ENCODE peak calls at places on chromosomes 5 and 9, in eight cellular contexts. One of them, this sample, is unnamed.

GRCh38 chr9:101369286-101369685 is 15.5 kb downstream of the BAAT start:
- DNase-seq in choroid plexus epithelial cell: peak; percentile 49
- DNase-seq in CD4-positive, alpha-beta T cell: no peak
- DNase-seq in hepatocyte: no peak
- DNase-seq in sigmoid colon: no peak
- DNase-seq in endothelial cell: no peak
- DNase-seq in psoas muscle: no peak
- DNase-seq in WERI-Rb-1: no peak
- DNase-seq in this sample: no peak

GRCh38 chr5:1204693-1205242 is 3.4 kb downstream of the SLC6A19 start:
- DNase-seq in sigmoid colon: no peak
- DNase-seq in hepatocyte: peak; percentile 88
- DNase-seq in endothelial cell: peak; percentile 38
- DNase-seq in psoas muscle: peak; percentile 5
- DNase-seq in choroid plexus epithelial cell: peak; percentile 51
- DNase-seq in CD4-positive, alpha-beta T cell: no peak
- DNase-seq in WERI-Rb-1: peak; percentile 79
- DNase-seq in this sample: peak; percentile 66

GRCh38 chr9:126393876-126394275 is 67.2 kb downstream of the MVB12B start:
- DNase-seq in hepatocyte: no peak
- DNase-seq in endothelial cell: no peak
- DNase-seq in CD4-positive, alpha-beta T cell: no peak
- DNase-seq in sigmoid colon: no peak
- DNase-seq in WERI-Rb-1: no peak
- DNase-seq in psoas muscle: no peak
- DNase-seq in choroid plexus epithelial cell: peak; percentile 57
- DNase-seq in this sample: no peak

GRCh38 chr9:113649054-113649453 is 185.5 kb downstream of the RGS3 start:
- DNase-seq in psoas muscle: peak; percentile 35
- DNase-seq in WERI-Rb-1: no peak
- DNase-seq in endothelial cell: no peak
- DNase-seq in CD4-positive, alpha-beta T cell: no peak
- DNase-seq in hepatocyte: peak; percentile 75
- DNase-seq in choroid plexus epithelial cell: no peak
- DNase-seq in sigmoid colon: peak; percentile 94
- DNase-seq in this sample: peak; percentile 87

GRCh38 chr5:178123987-178124925 is 6.6 kb upstream of the RMND5B start:
- DNase-seq in hepatocyte: peak; percentile 40
- DNase-seq in CD4-positive, alpha-beta T cell: no peak
- DNase-seq in WERI-Rb-1: no peak
- DNase-seq in endothelial cell: no peak
- DNase-seq in psoas muscle: no peak
- DNase-seq in sigmoid colon: no peak
- DNase-seq in choroid plexus epithelial cell: no peak
- DNase-seq in this sample: no peak

GRCh38 chr5:133356386-133357331 is 255.7 kb downstream of the FSTL4 start:
- DNase-seq in sigmoid colon: no peak
- DNase-seq in WERI-Rb-1: no peak
- DNase-seq in hepatocyte: no peak
- DNase-seq in choroid plexus epithelial cell: no peak
- DNase-seq in CD4-positive, alpha-beta T cell: no peak
- DNase-seq in endothelial cell: no peak
- DNase-seq in psoas muscle: no peak
- DNase-seq in this sample: no peak

GRCh38 chr9:29439961-29440360 is 1866.7 kb upstream of the C9orf72 start:
- DNase-seq in sigmoid colon: no peak
- DNase-seq in psoas muscle: no peak
- DNase-seq in endothelial cell: no peak
- DNase-seq in choroid plexus epithelial cell: peak; percentile 28
- DNase-seq in CD4-positive, alpha-beta T cell: no peak
- DNase-seq in WERI-Rb-1: no peak
- DNase-seq in hepatocyte: peak; percentile 16
- DNase-seq in this sample: no peak

GRCh38 chr9:71758785-71759184 is 9.5 kb downstream of the CEMIP2 start:
- DNase-seq in choroid plexus epithelial cell: peak; percentile 63
- DNase-seq in CD4-positive, alpha-beta T cell: no peak
- DNase-seq in WERI-Rb-1: no peak
- DNase-seq in psoas muscle: no peak
- DNase-seq in hepatocyte: peak; percentile 77
- DNase-seq in sigmoid colon: no peak
- DNase-seq in endothelial cell: no peak
- DNase-seq in this sample: no peak

GRCh38 chr5:40030661-40031060 is 605.9 kb upstream of the DAB2 start:
- DNase-seq in psoas muscle: no peak
- DNase-seq in choroid plexus epithelial cell: peak; percentile 46
- DNase-seq in endothelial cell: no peak
- DNase-seq in CD4-positive, alpha-beta T cell: no peak
- DNase-seq in sigmoid colon: no peak
- DNase-seq in WERI-Rb-1: no peak
- DNase-seq in hepatocyte: no peak
- DNase-seq in this sample: no peak

GRCh38 chr9:92397853-92398252 is 6.5 kb downstream of the OGN start:
- DNase-seq in sigmoid colon: no peak
- DNase-seq in CD4-positive, alpha-beta T cell: no peak
- DNase-seq in WERI-Rb-1: no peak
- DNase-seq in choroid plexus epithelial cell: no peak
- DNase-seq in psoas muscle: no peak
- DNase-seq in endothelial cell: no peak
- DNase-seq in hepatocyte: no peak
- DNase-seq in this sample: no peak

GRCh38 chr9:79432485-79432884 is 139.3 kb upstream of the TLE4 start:
- DNase-seq in endothelial cell: no peak
- DNase-seq in WERI-Rb-1: no peak
- DNase-seq in hepatocyte: no peak
- DNase-seq in CD4-positive, alpha-beta T cell: no peak
- DNase-seq in sigmoid colon: no peak
- DNase-seq in choroid plexus epithelial cell: no peak
- DNase-seq in psoas muscle: no peak
- DNase-seq in this sample: no peak
- TF ChIP-seq CTCF in endothelial cell: peak; percentile 48
- TF ChIP-seq CTCF in WERI-Rb-1: no peak
- TF ChIP-seq CTCF in hepatocyte: no peak
- TF ChIP-seq CTCF in CD4-positive, alpha-beta T cell: no peak
- TF ChIP-seq CTCF in sigmoid colon: no peak
- TF ChIP-seq CTCF in choroid plexus epithelial cell: no peak
- TF ChIP-seq CTCF in psoas muscle: no peak
- TF ChIP-seq CTCF in this sample: peak; percentile 16

DNA sequence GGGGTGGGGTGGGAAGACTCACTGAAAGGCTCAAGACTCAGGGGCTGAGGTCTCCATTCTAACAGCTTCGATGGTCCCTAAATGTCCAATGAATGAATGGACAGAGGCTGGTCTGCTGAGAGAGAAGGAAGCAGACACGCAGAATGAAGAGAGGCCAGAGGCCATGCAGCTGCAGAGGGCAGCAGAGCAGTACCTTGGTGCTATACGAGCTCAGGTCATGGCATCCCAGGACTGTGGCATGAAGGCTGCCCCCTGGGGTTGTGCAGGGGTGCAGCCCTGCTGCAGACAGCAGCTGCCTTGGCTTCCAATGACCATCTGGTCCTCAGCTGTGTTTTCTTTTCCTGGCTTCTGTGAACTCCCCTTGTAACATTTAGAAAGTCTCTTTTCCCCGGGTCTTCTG is 15.2 kb upstream of the CORO2A start:
- DNase-seq in hepatocyte: no peak
- DNase-seq in endothelial cell: no peak
- DNase-seq in choroid plexus epithelial cell: peak; percentile 50
- DNase-seq in psoas muscle: no peak
- DNase-seq in sigmoid colon: no peak
- DNase-seq in CD4-positive, alpha-beta T cell: no peak
- DNase-seq in WERI-Rb-1: no peak
- DNase-seq in this sample: no peak
- TF ChIP-seq CTCF in hepatocyte: peak; percentile 4
- TF ChIP-seq CTCF in endothelial cell: no peak
- TF ChIP-seq CTCF in choroid plexus epithelial cell: peak; percentile 18
- TF ChIP-seq CTCF in psoas muscle: no peak
- TF ChIP-seq CTCF in sigmoid colon: no peak
- TF ChIP-seq CTCF in CD4-positive, alpha-beta T cell: no peak
- TF ChIP-seq CTCF in WERI-Rb-1: peak; percentile 61
- TF ChIP-seq CTCF in this sample: peak; percentile 47

DNA sequence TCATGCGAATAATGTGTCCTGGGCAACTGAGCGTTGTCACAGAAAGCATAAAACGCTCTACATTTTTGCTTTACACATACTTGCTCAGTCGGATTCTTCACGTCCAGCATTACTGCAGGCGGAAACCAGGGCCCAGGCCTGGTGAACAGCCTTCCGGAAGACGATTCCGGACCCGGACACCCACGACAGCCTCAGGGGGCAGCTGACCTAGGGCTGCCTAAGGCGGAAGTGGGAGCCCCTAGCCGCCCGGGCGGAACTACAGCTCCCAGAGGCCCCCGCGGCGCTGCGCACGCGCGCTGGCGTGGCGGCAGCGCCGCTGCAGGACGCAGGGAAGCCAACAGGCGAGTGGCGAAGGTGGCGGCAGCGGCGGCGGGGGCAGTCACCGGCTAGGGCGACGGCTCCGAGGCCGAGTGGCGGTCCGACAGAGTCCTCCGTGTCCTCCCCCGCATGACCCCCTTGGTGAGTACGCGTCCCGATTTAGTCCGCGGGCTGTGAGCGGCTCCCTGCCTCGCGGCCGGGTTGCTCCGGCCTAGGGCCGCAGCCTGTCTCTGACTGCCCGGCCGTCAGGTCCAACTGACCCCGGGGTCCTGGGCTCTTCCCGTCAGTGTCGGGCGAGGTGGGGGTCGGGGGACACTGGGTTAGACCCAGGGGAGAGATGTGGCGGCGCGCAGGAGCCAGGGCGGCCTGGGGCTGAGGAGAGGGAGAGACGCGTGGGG is at the start of gene GAPVD1:
- DNase-seq in WERI-Rb-1: peak; percentile 96
- DNase-seq in psoas muscle: peak; percentile 91
- DNase-seq in choroid plexus epithelial cell: peak; percentile 79
- DNase-seq in CD4-positive, alpha-beta T cell: peak; percentile 84
- DNase-seq in hepatocyte: peak; percentile 96
- DNase-seq in sigmoid colon: peak; percentile 93
- DNase-seq in endothelial cell: peak; percentile 94
- DNase-seq in this sample: peak; percentile 94
- TF ChIP-seq CTCF in WERI-Rb-1: peak; percentile 60
- TF ChIP-seq CTCF in psoas muscle: peak; percentile 44
- TF ChIP-seq CTCF in choroid plexus epithelial cell: peak; percentile 13
- TF ChIP-seq CTCF in CD4-positive, alpha-beta T cell: no peak
- TF ChIP-seq CTCF in hepatocyte: peak; percentile 20
- TF ChIP-seq CTCF in sigmoid colon: peak; percentile 50
- TF ChIP-seq CTCF in endothelial cell: no peak
- TF ChIP-seq CTCF in this sample: peak; percentile 72

GRCh38 chr5:53874409-53874808 is 314.0 kb downstream of the NDUFS4 start:
- DNase-seq in WERI-Rb-1: peak; percentile 26
- DNase-seq in endothelial cell: no peak
- DNase-seq in CD4-positive, alpha-beta T cell: no peak
- DNase-seq in hepatocyte: peak; percentile 13
- DNase-seq in psoas muscle: no peak
- DNase-seq in sigmoid colon: no peak
- DNase-seq in choroid plexus epithelial cell: peak; percentile 65
- DNase-seq in this sample: no peak

GRCh38 chr5:53871772-53872171 is 311.3 kb downstream of the NDUFS4 start:
- DNase-seq in WERI-Rb-1: no peak
- DNase-seq in endothelial cell: no peak
- DNase-seq in sigmoid colon: no peak
- DNase-seq in choroid plexus epithelial cell: no peak
- DNase-seq in hepatocyte: no peak
- DNase-seq in CD4-positive, alpha-beta T cell: no peak
- DNase-seq in psoas muscle: no peak
- DNase-seq in this sample: no peak

GRCh38 chr5:53871050-53871449 is 310.6 kb downstream of the NDUFS4 start:
- DNase-seq in endothelial cell: no peak
- DNase-seq in CD4-positive, alpha-beta T cell: no peak
- DNase-seq in choroid plexus epithelial cell: peak; percentile 33
- DNase-seq in psoas muscle: no peak
- DNase-seq in WERI-Rb-1: no peak
- DNase-seq in sigmoid colon: no peak
- DNase-seq in hepatocyte: no peak
- DNase-seq in this sample: no peak
- TF ChIP-seq CTCF in endothelial cell: no peak
- TF ChIP-seq CTCF in CD4-positive, alpha-beta T cell: no peak
- TF ChIP-seq CTCF in choroid plexus epithelial cell: peak; percentile 45
- TF ChIP-seq CTCF in psoas muscle: no peak
- TF ChIP-seq CTCF in WERI-Rb-1: no peak
- TF ChIP-seq CTCF in sigmoid colon: no peak
- TF ChIP-seq CTCF in hepatocyte: peak; percentile 19
- TF ChIP-seq CTCF in this sample: peak; percentile 44

GRCh38 chr5:56814361-56814962 is 887 bp upstream of the MAP3K1 start:
- DNase-seq in CD4-positive, alpha-beta T cell: peak; percentile 12
- DNase-seq in endothelial cell: peak; percentile 27
- DNase-seq in WERI-Rb-1: peak; percentile 21
- DNase-seq in sigmoid colon: no peak
- DNase-seq in psoas muscle: peak; percentile 21
- DNase-seq in choroid plexus epithelial cell: no peak
- DNase-seq in hepatocyte: peak; percentile 28
- DNase-seq in this sample: no peak

GRCh38 chr5:56816546-56817081 is 1.3 kb downstream of the MAP3K1 start:
- DNase-seq in psoas muscle: peak; percentile 57
- DNase-seq in hepatocyte: peak; percentile 66
- DNase-seq in endothelial cell: peak; percentile 66
- DNase-seq in WERI-Rb-1: peak; percentile 35
- DNase-seq in choroid plexus epithelial cell: peak; percentile 58
- DNase-seq in sigmoid colon: peak; percentile 76
- DNase-seq in CD4-positive, alpha-beta T cell: peak; percentile 47
- DNase-seq in this sample: peak; percentile 93

GRCh38 chr5:56814963-56815656 is at the start of gene MAP3K1:
- DNase-seq in choroid plexus epithelial cell: peak; percentile 65
- DNase-seq in hepatocyte: peak; percentile 94
- DNase-seq in CD4-positive, alpha-beta T cell: peak; percentile 78
- DNase-seq in psoas muscle: peak; percentile 80
- DNase-seq in sigmoid colon: peak; percentile 81
- DNase-seq in endothelial cell: peak; percentile 89
- DNase-seq in WERI-Rb-1: peak; percentile 90
- DNase-seq in this sample: no peak

GRCh38 chr5:56817306-56817986 is 2.1 kb downstream of the MAP3K1 start:
- DNase-seq in choroid plexus epithelial cell: no peak
- DNase-seq in endothelial cell: no peak
- DNase-seq in WERI-Rb-1: no peak
- DNase-seq in sigmoid colon: no peak
- DNase-seq in psoas muscle: no peak
- DNase-seq in hepatocyte: no peak
- DNase-seq in CD4-positive, alpha-beta T cell: no peak
- DNase-seq in this sample: no peak

DNA sequence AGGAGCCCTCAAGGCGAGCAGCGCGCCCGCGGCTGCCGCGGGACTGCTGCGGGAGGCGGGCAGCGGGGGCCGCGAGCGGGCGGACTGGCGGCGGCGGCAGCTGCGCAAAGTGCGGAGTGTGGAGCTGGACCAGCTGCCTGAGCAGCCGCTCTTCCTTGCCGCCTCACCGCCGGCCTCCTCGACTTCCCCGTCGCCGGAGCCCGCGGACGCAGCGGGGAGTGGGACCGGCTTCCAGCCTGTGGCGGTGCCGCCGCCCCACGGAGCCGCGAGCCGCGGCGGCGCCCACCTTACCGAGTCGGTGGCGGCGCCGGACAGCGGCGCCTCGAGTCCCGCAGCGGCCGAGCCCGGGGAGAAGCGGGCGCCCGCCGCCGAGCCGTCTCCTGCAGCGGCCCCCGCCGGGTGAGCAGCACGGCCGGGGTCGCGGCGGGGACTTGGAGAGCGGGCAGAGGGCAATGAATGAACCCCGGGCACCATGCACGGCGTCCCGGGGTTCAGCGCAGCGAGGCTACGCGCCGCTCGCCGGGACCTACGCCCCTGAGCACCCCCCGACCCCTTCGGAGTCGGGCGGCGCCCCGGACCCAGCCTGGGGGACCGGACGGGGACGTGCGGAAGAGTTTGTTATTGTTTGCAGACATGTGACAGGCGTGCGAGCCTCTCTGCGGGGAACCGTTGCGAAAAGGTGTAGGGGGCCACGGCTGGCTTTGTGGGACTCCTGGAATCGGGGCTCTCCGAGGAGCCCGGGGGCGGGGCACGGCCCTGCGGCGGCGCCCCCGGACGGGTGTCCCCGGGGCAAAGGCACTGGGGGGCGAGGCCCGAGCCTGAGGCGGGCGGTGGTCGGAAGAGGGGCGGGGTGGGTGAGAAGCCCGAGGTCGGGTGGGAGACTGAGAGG is 552 bp downstream of the MAP3K1 start:
- DNase-seq in WERI-Rb-1: peak; percentile 28
- DNase-seq in hepatocyte: peak; percentile 55
- DNase-seq in CD4-positive, alpha-beta T cell: peak; percentile 40
- DNase-seq in psoas muscle: peak; percentile 41
- DNase-seq in endothelial cell: peak; percentile 47
- DNase-seq in sigmoid colon: peak; percentile 68
- DNase-seq in choroid plexus epithelial cell: peak; percentile 10
- DNase-seq in this sample: no peak
- TF ChIP-seq CTCF in WERI-Rb-1: no peak
- TF ChIP-seq CTCF in hepatocyte: no peak
- TF ChIP-seq CTCF in CD4-positive, alpha-beta T cell: no peak
- TF ChIP-seq CTCF in psoas muscle: no peak
- TF ChIP-seq CTCF in endothelial cell: no peak
- TF ChIP-seq CTCF in sigmoid colon: no peak
- TF ChIP-seq CTCF in choroid plexus epithelial cell: no peak
- TF ChIP-seq CTCF in this sample: no peak

This sample was measured in chondrocyte.